ENCODE peak calls at places on chromosome 14, in eight cellular contexts. E is endothelial cell; Z is upper lobe of right lung; Y is GDM1; C is D341Med; I is NCI-H1417; G is CD8-positive, alpha-beta T cell; U is psoas muscle. V is an unnamed sample.
A peak's percentile ranks its signal among the peaks of the same experiment; 100 is the strongest.

GRCh38 chr14:54291491-54292191 is 105.2 kb upstream of the CDKN3 start:
- DNase-seq in E (peak; percentile 8), Z (no peak), Y (no peak), C (no peak), I (peak; percentile 79), G (no peak), U (no peak), V (no peak)

GRCh38 chr14:70888681-70889175 is 18.5 kb upstream of the PCNX1 start:
- DNase-seq in E (no peak), Z (no peak), Y (no peak), C (no peak), I (no peak), G (no peak), U (no peak), V (no peak)

GRCh38 chr14:23095196-23096108 is at the start of gene C14orf119:
- DNase-seq in E (peak; percentile 99), Z (peak; percentile 96), Y (no peak), C (peak; percentile 96), I (no peak), G (peak; percentile 99), U (peak; percentile 100), V (peak; percentile 94)

GRCh38 chr14:99925471-99925870 is 132.3 kb downstream of the EML1 start:
- DNase-seq in E (no peak), Z (no peak), Y (no peak), C (no peak), I (no peak), G (no peak), U (no peak), V (no peak)

GRCh38 chr14:101564819-101565698 is 3.8 kb downstream of the DIO3 start:
- DNase-seq in E (peak; percentile 30), Z (no peak), Y (no peak), C (no peak), I (no peak), G (no peak), U (peak; percentile 40), V (no peak)

GRCh38 chr14:89357655-89358297 is 59.3 kb downstream of the FOXN3 start:
- DNase-seq in E (no peak), Z (no peak), Y (no peak), C (no peak), I (no peak), G (no peak), U (no peak), V (no peak)

GRCh38 chr14:30559638-30560071 is 697 bp downstream of the G2E3 start:
- DNase-seq in E (no peak), Z (no peak), Y (no peak), C (peak; percentile 68), I (peak; percentile 88), G (no peak), U (no peak), V (no peak)

GRCh38 chr14:85248881-85249635 is 280.9 kb upstream of the FLRT2 start:
- DNase-seq in E (no peak), Z (no peak), Y (no peak), C (no peak), I (no peak), G (no peak), U (no peak), V (no peak)

GRCh38 chr14:30291216-30291615 is 267.7 kb upstream of the G2E3 start:
- DNase-seq in E (no peak), Z (no peak), Y (no peak), C (no peak), I (no peak), G (no peak), U (no peak), V (no peak)

GRCh38 chr14:24818054-24818822 is 184.2 kb upstream of the GZMB start:
- DNase-seq in E (no peak), Z (no peak), Y (no peak), C (no peak), I (peak; percentile 57), G (no peak), U (no peak), V (no peak)

GRCh38 chr14:59187802-59188460 is 536 bp upstream of the DAAM1 start:
- DNase-seq in E (peak; percentile 35), Z (no peak), Y (peak; percentile 44), C (peak; percentile 64), I (peak; percentile 90), G (peak; percentile 12), U (peak; percentile 61), V (peak; percentile 60)

GRCh38 chr14:78253986-78254385 is 83.8 kb downstream of the NRXN3 start:
- DNase-seq in E (no peak), Z (no peak), Y (no peak), C (no peak), I (no peak), G (no peak), U (no peak), V (no peak)

GRCh38 chr14:74671789-74672188 is 41.1 kb downstream of the AREL1 start:
- DNase-seq in E (no peak), Z (no peak), Y (no peak), C (no peak), I (no peak), G (no peak), U (no peak), V (no peak)

GRCh38 chr14:102262894-102263462 is 42.0 kb downstream of the MOK start:
- DNase-seq in E (peak; percentile 35), Z (no peak), Y (no peak), C (no peak), I (peak; percentile 87), G (no peak), U (no peak), V (peak; percentile 42)

GRCh38 chr14:79961197-79961596 is 250.1 kb downstream of the DIO2 start:
- DNase-seq in E (no peak), Z (no peak), Y (no peak), C (no peak), I (no peak), G (no peak), U (no peak), V (no peak)

GRCh38 chr14:104230119-104230885 is 91.9 kb downstream of the KIF26A start:
- DNase-seq in E (no peak), Z (no peak), Y (no peak), C (no peak), I (no peak), G (no peak), U (peak; percentile 15), V (no peak)

GRCh38 chr14:68662395-68662794 is 130.5 kb downstream of the ZFP36L1 start:
- DNase-seq in E (no peak), Z (peak; percentile 13), Y (no peak), C (no peak), I (no peak), G (no peak), U (no peak), V (no peak)

GRCh38 chr14:35915185-35915584 is 89.0 kb downstream of the BRMS1L start:
- DNase-seq in E (no peak), Z (no peak), Y (no peak), C (no peak), I (no peak), G (no peak), U (no peak), V (no peak)

GRCh38 chr14:104827173-104828055 is 26.5 kb downstream of the ZBTB42 start:
- DNase-seq in E (peak; percentile 77), Z (peak; percentile 81), Y (no peak), C (peak; percentile 83), I (peak; percentile 77), G (no peak), U (no peak), V (peak; percentile 51)

GRCh38 chr14:75881986-75882385 is 99.8 kb downstream of the TGFB3 start:
- DNase-seq in E (no peak), Z (no peak), Y (no peak), C (no peak), I (no peak), G (no peak), U (no peak), V (no peak)

GRCh38 chr14:35855886-35856481 is 29.8 kb downstream of the BRMS1L start:
- DNase-seq in E (no peak), Z (no peak), Y (peak; percentile 16), C (peak; percentile 51), I (peak; percentile 73), G (no peak), U (no peak), V (no peak)

GRCh38 chr14:101185946-101186345 is 282.4 kb upstream of the RTL1 start:
- DNase-seq in E (no peak), Z (no peak), Y (no peak), C (no peak), I (no peak), G (no peak), U (no peak), V (no peak)